ENCODE peak calls at places on chromosomes 7 and 10, in four cellular contexts. I is GM13976; A is lung; T is stimulated activated CD4-positive, alpha-beta T cell treated with anti-CD3 and anti-CD28 coated beads, TNF-alpha, amount 100 ng/mL, for 4 hours. K is an unnamed sample.
A peak's percentile ranks its signal among the peaks of the same experiment; 100 is the strongest.

GRCh38 chr10:114754445-114755320 is 66.9 kb upstream of the FHIP2A start:
- DNase-seq in I (no peak), A (no peak), T (no peak), K (no peak)

GRCh38 chr10:61781969-61782403 is 119.3 kb downstream of the CABCOCO1 start:
- DNase-seq in T (no peak), I (no peak), A (no peak), K (no peak)

GRCh38 chr10:75746356-75746755 is 314.9 kb downstream of the LRMDA start:
- DNase-seq in I (no peak), T (no peak), A (no peak), K (no peak)

GRCh38 chr10:76352300-76352699 is 920.9 kb downstream of the LRMDA start:
- DNase-seq in I (no peak), A (no peak), T (no peak), K (no peak)

GRCh38 chr10:111515264-111515663 is 438.4 kb downstream of the ADRA2A start:
- DNase-seq in I (no peak), A (no peak), T (no peak), K (no peak)

GRCh38 chr10:113985342-113985844 is 58.3 kb upstream of the ADRB1 start:
- DNase-seq in T (no peak), I (no peak), A (no peak), K (no peak)

GRCh38 chr10:80161321-80162084 is 29.0 kb downstream of the PLAC9 start:
- DNase-seq in T (no peak), A (no peak), I (no peak), K (no peak)

GRCh38 chr10:70109064-70109729 is 23.4 kb downstream of the AIFM2 start:
- DNase-seq in T (no peak), I (no peak), A (no peak), K (no peak)

GRCh38 chr10:121732676-121733445 is 134.6 kb upstream of the FGFR2 start:
- DNase-seq in T (no peak), A (no peak), I (no peak), K (no peak)

GRCh38 chr10:19659920-19660655 is 156.1 kb upstream of the PLXDC2 start:
- DNase-seq in T (no peak), I (no peak), A (no peak), K (no peak)

GRCh38 chr7:30649717-30650116 is 32.5 kb downstream of the CRHR2 start:
- DNase-seq in A (no peak), T (no peak), I (no peak), K (no peak)

GRCh38 chr10:34739915-34740314 is 75.2 kb downstream of the PARD3 start:
- DNase-seq in T (no peak), I (no peak), A (peak; percentile 35), K (no peak)

GRCh38 chr10:93573051-93573909 is 6.8 kb downstream of the FFAR4 start:
- DNase-seq in I (no peak), A (no peak), T (no peak), K (peak; percentile 9)

GRCh38 chr10:10629512-10629911 is 388.2 kb upstream of the CELF2 start:
- DNase-seq in T (no peak), I (no peak), A (no peak), K (no peak)

GRCh38 chr10:18505719-18506118 is 145.7 kb downstream of the NSUN6 start:
- DNase-seq in A (no peak), T (no peak), I (no peak), K (no peak)

GRCh38 chr7:30812676-30813075 is 41.5 kb downstream of the MINDY4 start:
- DNase-seq in I (no peak), T (no peak), A (peak; percentile 24), K (no peak)

GRCh38 chr10:98466916-98467505 is 20.3 kb upstream of the HPS1 start:
- DNase-seq in T (no peak), I (no peak), A (no peak), K (no peak)

GRCh38 chr10:118851062-118852035 is 96.6 kb upstream of the CACUL1 start:
- DNase-seq in A (no peak), T (no peak), I (peak; percentile 35), K (no peak)

GRCh38 chr7:725223-726005 is 1.1 kb upstream of the DNAAF5 start:
- DNase-seq in I (no peak), T (no peak), A (no peak), K (no peak)

GRCh38 chr7:20514364-20514763 is 101.1 kb upstream of the ABCB5 start:
- DNase-seq in A (no peak), I (no peak), T (no peak), K (no peak)

GRCh38 chr7:46576950-46577349 is 655.9 kb upstream of the IGFBP3 start:
- DNase-seq in I (no peak), T (no peak), A (no peak), K (no peak)

GRCh38 chr7:22945584-22945983 is 68.3 kb downstream of the HYCC1 start:
- DNase-seq in I (no peak), T (no peak), A (no peak), K (no peak)

GRCh38 chr7:88111136-88111748 is 108.6 kb downstream of the SRI start:
- DNase-seq in I (peak; percentile 23), A (no peak), T (no peak), K (no peak)

GRCh38 chr10:119115921-119116320 is 12.0 kb downstream of the DENND10 start:
- DNase-seq in T (no peak), I (no peak), A (no peak), K (no peak)

GRCh38 chr7:379456-380225 is 89.7 kb downstream of the FOXL3 start:
- DNase-seq in T (no peak), I (peak; percentile 53), A (no peak), K (no peak)

GRCh38 chr10:8233832-8234259 is 179.4 kb downstream of the GATA3 start:
- DNase-seq in T (no peak), A (no peak), I (no peak), K (no peak)